ENCODE peak calls at places on chromosomes 11 and 22, in ten cellular contexts. One of them, this sample, is unnamed.

GRCh38 chr22:48276933-48277867 is 1514.8 kb downstream of the TBC1D22A start:
- DNase-seq in HTR-8/SVneo: no peak
- DNase-seq in immature natural killer cell: no peak
- DNase-seq in tibial artery: no peak
- DNase-seq in activated T-helper 9 cell treated with anti-CD3 and anti-CD28 coated beads, Interleukin-2, amount 50 U/mL, for 16 hours: no peak
- DNase-seq in NCI-H1417: no peak
- DNase-seq in Caki2: no peak
- DNase-seq in stimulated activated CD4-positive, alpha-beta T cell treated with anti-CD3 and anti-CD28 coated beads, Interleukin-1b, Interleukin-23, amount 100 ng/mL, for 1 hour: no peak
- DNase-seq in Right ventricle myocardium superior: no peak
- DNase-seq in T-helper 1 cell: no peak
- DNase-seq in this sample: no peak

GRCh38 chr22:39087098-39087497 is 9.9 kb upstream of the APOBEC3H start:
- DNase-seq in HTR-8/SVneo: no peak
- DNase-seq in immature natural killer cell: no peak
- DNase-seq in tibial artery: no peak
- DNase-seq in activated T-helper 9 cell treated with anti-CD3 and anti-CD28 coated beads, Interleukin-2, amount 50 U/mL, for 16 hours: no peak
- DNase-seq in NCI-H1417: no peak
- DNase-seq in Caki2: no peak
- DNase-seq in stimulated activated CD4-positive, alpha-beta T cell treated with anti-CD3 and anti-CD28 coated beads, Interleukin-1b, Interleukin-23, amount 100 ng/mL, for 1 hour: no peak
- DNase-seq in Right ventricle myocardium superior: no peak
- DNase-seq in T-helper 1 cell: no peak
- DNase-seq in this sample: no peak

GRCh38 chr11:33618956-33619355 is 81.7 kb downstream of the C11orf91 start:
- DNase-seq in HTR-8/SVneo: no peak
- DNase-seq in immature natural killer cell: no peak
- DNase-seq in tibial artery: no peak
- DNase-seq in activated T-helper 9 cell treated with anti-CD3 and anti-CD28 coated beads, Interleukin-2, amount 50 U/mL, for 16 hours: no peak
- DNase-seq in NCI-H1417: no peak
- DNase-seq in Caki2: no peak
- DNase-seq in stimulated activated CD4-positive, alpha-beta T cell treated with anti-CD3 and anti-CD28 coated beads, Interleukin-1b, Interleukin-23, amount 100 ng/mL, for 1 hour: no peak
- DNase-seq in Right ventricle myocardium superior: no peak
- DNase-seq in T-helper 1 cell: no peak
- DNase-seq in this sample: no peak

GRCh38 chr11:83007909-83008580 is 63.7 kb downstream of the RAB30 start:
- DNase-seq in HTR-8/SVneo: no peak
- DNase-seq in immature natural killer cell: no peak
- DNase-seq in tibial artery: peak
- DNase-seq in activated T-helper 9 cell treated with anti-CD3 and anti-CD28 coated beads, Interleukin-2, amount 50 U/mL, for 16 hours: no peak
- DNase-seq in NCI-H1417: peak
- DNase-seq in Caki2: no peak
- DNase-seq in stimulated activated CD4-positive, alpha-beta T cell treated with anti-CD3 and anti-CD28 coated beads, Interleukin-1b, Interleukin-23, amount 100 ng/mL, for 1 hour: no peak
- DNase-seq in Right ventricle myocardium superior: peak
- DNase-seq in T-helper 1 cell: no peak
- DNase-seq in this sample: no peak

GRCh38 chr22:30968015-30968923 is at the start of gene MORC2:
- DNase-seq in HTR-8/SVneo: peak
- DNase-seq in immature natural killer cell: no peak
- DNase-seq in tibial artery: no peak
- DNase-seq in activated T-helper 9 cell treated with anti-CD3 and anti-CD28 coated beads, Interleukin-2, amount 50 U/mL, for 16 hours: no peak
- DNase-seq in NCI-H1417: no peak
- DNase-seq in Caki2: no peak
- DNase-seq in stimulated activated CD4-positive, alpha-beta T cell treated with anti-CD3 and anti-CD28 coated beads, Interleukin-1b, Interleukin-23, amount 100 ng/mL, for 1 hour: no peak
- DNase-seq in Right ventricle myocardium superior: no peak
- DNase-seq in T-helper 1 cell: no peak
- DNase-seq in this sample: no peak

GRCh38 chr11:134291196-134291595 is 15.0 kb downstream of the GLB1L3 start:
- DNase-seq in HTR-8/SVneo: no peak
- DNase-seq in immature natural killer cell: no peak
- DNase-seq in tibial artery: no peak
- DNase-seq in activated T-helper 9 cell treated with anti-CD3 and anti-CD28 coated beads, Interleukin-2, amount 50 U/mL, for 16 hours: no peak
- DNase-seq in NCI-H1417: no peak
- DNase-seq in Caki2: no peak
- DNase-seq in stimulated activated CD4-positive, alpha-beta T cell treated with anti-CD3 and anti-CD28 coated beads, Interleukin-1b, Interleukin-23, amount 100 ng/mL, for 1 hour: no peak
- DNase-seq in Right ventricle myocardium superior: no peak
- DNase-seq in T-helper 1 cell: no peak
- DNase-seq in this sample: no peak

GRCh38 chr11:100741866-100742625 is 55.0 kb downstream of the ARHGAP42 start:
- DNase-seq in HTR-8/SVneo: no peak
- DNase-seq in immature natural killer cell: no peak
- DNase-seq in tibial artery: no peak
- DNase-seq in activated T-helper 9 cell treated with anti-CD3 and anti-CD28 coated beads, Interleukin-2, amount 50 U/mL, for 16 hours: no peak
- DNase-seq in NCI-H1417: no peak
- DNase-seq in Caki2: no peak
- DNase-seq in stimulated activated CD4-positive, alpha-beta T cell treated with anti-CD3 and anti-CD28 coated beads, Interleukin-1b, Interleukin-23, amount 100 ng/mL, for 1 hour: no peak
- DNase-seq in Right ventricle myocardium superior: no peak
- DNase-seq in T-helper 1 cell: no peak
- DNase-seq in this sample: no peak

GRCh38 chr11:126497581-126498109 is 142.2 kb downstream of the ST3GAL4 start:
- DNase-seq in HTR-8/SVneo: no peak
- DNase-seq in immature natural killer cell: no peak
- DNase-seq in tibial artery: no peak
- DNase-seq in activated T-helper 9 cell treated with anti-CD3 and anti-CD28 coated beads, Interleukin-2, amount 50 U/mL, for 16 hours: no peak
- DNase-seq in NCI-H1417: no peak
- DNase-seq in Caki2: no peak
- DNase-seq in stimulated activated CD4-positive, alpha-beta T cell treated with anti-CD3 and anti-CD28 coated beads, Interleukin-1b, Interleukin-23, amount 100 ng/mL, for 1 hour: no peak
- DNase-seq in Right ventricle myocardium superior: no peak
- DNase-seq in T-helper 1 cell: no peak
- DNase-seq in this sample: no peak

GRCh38 chr22:39254789-39255298 is 10.1 kb upstream of the PDGFB start:
- DNase-seq in HTR-8/SVneo: peak
- DNase-seq in immature natural killer cell: peak
- DNase-seq in tibial artery: no peak
- DNase-seq in activated T-helper 9 cell treated with anti-CD3 and anti-CD28 coated beads, Interleukin-2, amount 50 U/mL, for 16 hours: no peak
- DNase-seq in NCI-H1417: no peak
- DNase-seq in Caki2: no peak
- DNase-seq in stimulated activated CD4-positive, alpha-beta T cell treated with anti-CD3 and anti-CD28 coated beads, Interleukin-1b, Interleukin-23, amount 100 ng/mL, for 1 hour: no peak
- DNase-seq in Right ventricle myocardium superior: no peak
- DNase-seq in T-helper 1 cell: no peak
- DNase-seq in this sample: peak

GRCh38 chr22:17158568-17159503 is at the start of gene HDHD5:
- DNase-seq in HTR-8/SVneo: peak
- DNase-seq in immature natural killer cell: peak
- DNase-seq in tibial artery: peak
- DNase-seq in activated T-helper 9 cell treated with anti-CD3 and anti-CD28 coated beads, Interleukin-2, amount 50 U/mL, for 16 hours: peak
- DNase-seq in NCI-H1417: peak
- DNase-seq in Caki2: peak
- DNase-seq in stimulated activated CD4-positive, alpha-beta T cell treated with anti-CD3 and anti-CD28 coated beads, Interleukin-1b, Interleukin-23, amount 100 ng/mL, for 1 hour: peak
- DNase-seq in Right ventricle myocardium superior: peak
- DNase-seq in T-helper 1 cell: peak
- DNase-seq in this sample: peak

GRCh38 chr22:46028069-46028991 is 51.4 kb upstream of the WNT7B start:
- DNase-seq in HTR-8/SVneo: no peak
- DNase-seq in immature natural killer cell: no peak
- DNase-seq in tibial artery: peak
- DNase-seq in activated T-helper 9 cell treated with anti-CD3 and anti-CD28 coated beads, Interleukin-2, amount 50 U/mL, for 16 hours: no peak
- DNase-seq in NCI-H1417: no peak
- DNase-seq in Caki2: no peak
- DNase-seq in stimulated activated CD4-positive, alpha-beta T cell treated with anti-CD3 and anti-CD28 coated beads, Interleukin-1b, Interleukin-23, amount 100 ng/mL, for 1 hour: no peak
- DNase-seq in Right ventricle myocardium superior: peak
- DNase-seq in T-helper 1 cell: no peak
- DNase-seq in this sample: no peak

GRCh38 chr11:47186076-47186936 is at the start of gene PACSIN3:
- DNase-seq in HTR-8/SVneo: peak
- DNase-seq in immature natural killer cell: no peak
- DNase-seq in tibial artery: peak
- DNase-seq in activated T-helper 9 cell treated with anti-CD3 and anti-CD28 coated beads, Interleukin-2, amount 50 U/mL, for 16 hours: peak
- DNase-seq in NCI-H1417: peak
- DNase-seq in Caki2: no peak
- DNase-seq in stimulated activated CD4-positive, alpha-beta T cell treated with anti-CD3 and anti-CD28 coated beads, Interleukin-1b, Interleukin-23, amount 100 ng/mL, for 1 hour: no peak
- DNase-seq in Right ventricle myocardium superior: peak
- DNase-seq in T-helper 1 cell: peak
- DNase-seq in this sample: peak

GRCh38 chr11:93348931-93349330 is 18.4 kb downstream of the DEUP1 start:
- DNase-seq in HTR-8/SVneo: no peak
- DNase-seq in immature natural killer cell: no peak
- DNase-seq in tibial artery: no peak
- DNase-seq in activated T-helper 9 cell treated with anti-CD3 and anti-CD28 coated beads, Interleukin-2, amount 50 U/mL, for 16 hours: no peak
- DNase-seq in NCI-H1417: no peak
- DNase-seq in Caki2: no peak
- DNase-seq in stimulated activated CD4-positive, alpha-beta T cell treated with anti-CD3 and anti-CD28 coated beads, Interleukin-1b, Interleukin-23, amount 100 ng/mL, for 1 hour: no peak
- DNase-seq in Right ventricle myocardium superior: no peak
- DNase-seq in T-helper 1 cell: no peak
- DNase-seq in this sample: no peak

This sample was measured in H54.